ENCODE peak calls at places on chromosomes 16 and 17, in seven cellular contexts. One of them, this sample, is unnamed.
A peak's percentile ranks its signal among the peaks of the same experiment; 100 is the strongest.

GRCh38 chr16:3157229-3158013 is 22.6 kb downstream of the ZNF213 start:
- DNase-seq in bronchial epithelial cell: peak; percentile 92
- DNase-seq in IMR-90: peak; percentile 98
- DNase-seq in fibroblast of the conjunctiva: peak; percentile 91
- DNase-seq in HCT116: peak; percentile 90
- DNase-seq in body of pancreas: peak; percentile 77
- DNase-seq in cardiac septum: no peak
- DNase-seq in this sample: peak; percentile 84

GRCh38 chr17:58324409-58325288 is 3.9 kb downstream of the TSPOAP1 start:
- DNase-seq in bronchial epithelial cell: no peak
- DNase-seq in IMR-90: peak; percentile 18
- DNase-seq in fibroblast of the conjunctiva: no peak
- DNase-seq in HCT116: no peak
- DNase-seq in body of pancreas: peak; percentile 73
- DNase-seq in cardiac septum: no peak
- DNase-seq in this sample: no peak

GRCh38 chr16:47037396-47037745 is 63.9 kb upstream of the DNAJA2 start:
- DNase-seq in bronchial epithelial cell: no peak
- DNase-seq in IMR-90: no peak
- DNase-seq in fibroblast of the conjunctiva: no peak
- DNase-seq in HCT116: no peak
- DNase-seq in body of pancreas: peak; percentile 24
- DNase-seq in cardiac septum: peak; percentile 77
- DNase-seq in this sample: no peak

GRCh38 chr17:77607606-77608005 is 350.9 kb upstream of the TNRC6C start:
- DNase-seq in bronchial epithelial cell: no peak
- DNase-seq in IMR-90: no peak
- DNase-seq in fibroblast of the conjunctiva: no peak
- DNase-seq in HCT116: no peak
- DNase-seq in body of pancreas: no peak
- DNase-seq in cardiac septum: no peak
- DNase-seq in this sample: no peak

GRCh38 chr16:89624775-89625761 is 11.6 kb downstream of the DPEP1 start:
- DNase-seq in bronchial epithelial cell: no peak
- DNase-seq in IMR-90: no peak
- DNase-seq in fibroblast of the conjunctiva: no peak
- DNase-seq in HCT116: no peak
- DNase-seq in body of pancreas: no peak
- DNase-seq in cardiac septum: no peak
- DNase-seq in this sample: no peak

GRCh38 chr17:73305845-73306836 is 5.7 kb downstream of the CDC42EP4 start:
- DNase-seq in bronchial epithelial cell: no peak
- DNase-seq in IMR-90: no peak
- DNase-seq in fibroblast of the conjunctiva: no peak
- DNase-seq in HCT116: no peak
- DNase-seq in body of pancreas: no peak
- DNase-seq in cardiac septum: no peak
- DNase-seq in this sample: no peak

GRCh38 chr17:41914358-41914766 is 4.4 kb downstream of the ACLY start:
- DNase-seq in bronchial epithelial cell: no peak
- DNase-seq in IMR-90: peak; percentile 24
- DNase-seq in fibroblast of the conjunctiva: no peak
- DNase-seq in HCT116: no peak
- DNase-seq in body of pancreas: no peak
- DNase-seq in cardiac septum: no peak
- DNase-seq in this sample: no peak

GRCh38 chr17:49616546-49617205 is 41.0 kb downstream of the NXPH3 start:
- DNase-seq in bronchial epithelial cell: no peak
- DNase-seq in IMR-90: no peak
- DNase-seq in fibroblast of the conjunctiva: peak; percentile 79
- DNase-seq in HCT116: no peak
- DNase-seq in body of pancreas: peak; percentile 55
- DNase-seq in cardiac septum: peak; percentile 80
- DNase-seq in this sample: peak; percentile 81

GRCh38 chr16:80576343-80576912 is 35.6 kb downstream of the DYNLRB2 start:
- DNase-seq in bronchial epithelial cell: no peak
- DNase-seq in IMR-90: no peak
- DNase-seq in fibroblast of the conjunctiva: no peak
- DNase-seq in HCT116: no peak
- DNase-seq in body of pancreas: no peak
- DNase-seq in cardiac septum: no peak
- DNase-seq in this sample: no peak

GRCh38 chr17:80050706-80051105 is 14.3 kb downstream of the CCDC40 start:
- DNase-seq in bronchial epithelial cell: no peak
- DNase-seq in IMR-90: no peak
- DNase-seq in fibroblast of the conjunctiva: no peak
- DNase-seq in HCT116: no peak
- DNase-seq in body of pancreas: no peak
- DNase-seq in cardiac septum: no peak
- DNase-seq in this sample: no peak

GRCh38 chr17:81959362-81960129 is 1.4 kb downstream of the NOTUM start:
- DNase-seq in bronchial epithelial cell: no peak
- DNase-seq in IMR-90: peak; percentile 24
- DNase-seq in fibroblast of the conjunctiva: no peak
- DNase-seq in HCT116: no peak
- DNase-seq in body of pancreas: peak; percentile 74
- DNase-seq in cardiac septum: peak; percentile 89
- DNase-seq in this sample: no peak

GRCh38 chr16:24858219-24859041 is 12.7 kb downstream of the SLC5A11 start:
- DNase-seq in bronchial epithelial cell: peak; percentile 28
- DNase-seq in IMR-90: peak; percentile 59
- DNase-seq in fibroblast of the conjunctiva: no peak
- DNase-seq in HCT116: no peak
- DNase-seq in body of pancreas: peak; percentile 45
- DNase-seq in cardiac septum: peak; percentile 66
- DNase-seq in this sample: no peak

GRCh38 chr17:46782250-46782953 is 36.1 kb downstream of the WNT3 start:
- DNase-seq in bronchial epithelial cell: peak; percentile 35
- DNase-seq in IMR-90: no peak
- DNase-seq in fibroblast of the conjunctiva: no peak
- DNase-seq in HCT116: no peak
- DNase-seq in body of pancreas: peak; percentile 74
- DNase-seq in cardiac septum: no peak
- DNase-seq in this sample: no peak

GRCh38 chr17:70552230-70552981 is 383.1 kb downstream of the KCNJ2 start:
- DNase-seq in bronchial epithelial cell: peak; percentile 49
- DNase-seq in IMR-90: peak; percentile 49
- DNase-seq in fibroblast of the conjunctiva: peak; percentile 28
- DNase-seq in HCT116: peak; percentile 29
- DNase-seq in body of pancreas: no peak
- DNase-seq in cardiac septum: no peak
- DNase-seq in this sample: peak; percentile 11

GRCh38 chr16:75695708-75696107 is 5.6 kb downstream of the DUXB start:
- DNase-seq in bronchial epithelial cell: no peak
- DNase-seq in IMR-90: no peak
- DNase-seq in fibroblast of the conjunctiva: no peak
- DNase-seq in HCT116: peak; percentile 19
- DNase-seq in body of pancreas: no peak
- DNase-seq in cardiac septum: no peak
- DNase-seq in this sample: no peak

GRCh38 chr17:65183736-65184135 is 46.6 kb downstream of the RGS9 start:
- DNase-seq in bronchial epithelial cell: no peak
- DNase-seq in IMR-90: peak; percentile 70
- DNase-seq in fibroblast of the conjunctiva: no peak
- DNase-seq in HCT116: no peak
- DNase-seq in body of pancreas: no peak
- DNase-seq in cardiac septum: no peak
- DNase-seq in this sample: no peak

GRCh38 chr17:7943291-7943690 is 11.3 kb downstream of the CNTROB start:
- DNase-seq in bronchial epithelial cell: no peak
- DNase-seq in IMR-90: no peak
- DNase-seq in fibroblast of the conjunctiva: no peak
- DNase-seq in HCT116: no peak
- DNase-seq in body of pancreas: no peak
- DNase-seq in cardiac septum: peak; percentile 24
- DNase-seq in this sample: no peak

GRCh38 chr16:17270111-17270510 is 200.6 kb downstream of the XYLT1 start:
- DNase-seq in bronchial epithelial cell: no peak
- DNase-seq in IMR-90: no peak
- DNase-seq in fibroblast of the conjunctiva: no peak
- DNase-seq in HCT116: no peak
- DNase-seq in body of pancreas: peak; percentile 71
- DNase-seq in cardiac septum: no peak
- DNase-seq in this sample: no peak

GRCh38 chr17:31731119-31731518 is 127.9 kb downstream of the COPRS start:
- DNase-seq in bronchial epithelial cell: no peak
- DNase-seq in IMR-90: no peak
- DNase-seq in fibroblast of the conjunctiva: no peak
- DNase-seq in HCT116: no peak
- DNase-seq in body of pancreas: no peak
- DNase-seq in cardiac septum: no peak
- DNase-seq in this sample: no peak

GRCh38 chr17:17071531-17072360 is 29.5 kb downstream of the MPRIP start:
- DNase-seq in bronchial epithelial cell: no peak
- DNase-seq in IMR-90: no peak
- DNase-seq in fibroblast of the conjunctiva: no peak
- DNase-seq in HCT116: no peak
- DNase-seq in body of pancreas: no peak
- DNase-seq in cardiac septum: peak; percentile 46
- DNase-seq in this sample: no peak

GRCh38 chr16:69111831-69112230 is 6.4 kb downstream of the HAS3 start:
- DNase-seq in bronchial epithelial cell: no peak
- DNase-seq in IMR-90: no peak
- DNase-seq in fibroblast of the conjunctiva: no peak
- DNase-seq in HCT116: no peak
- DNase-seq in body of pancreas: no peak
- DNase-seq in cardiac septum: peak; percentile 9
- DNase-seq in this sample: no peak

GRCh38 chr16:28924399-28924761 is 658 bp downstream of the RABEP2 start:
- DNase-seq in bronchial epithelial cell: no peak
- DNase-seq in IMR-90: no peak
- DNase-seq in fibroblast of the conjunctiva: no peak
- DNase-seq in HCT116: no peak
- DNase-seq in body of pancreas: no peak
- DNase-seq in cardiac septum: no peak
- DNase-seq in this sample: no peak

GRCh38 chr17:1762906-1763829 is 1.3 kb downstream of the SERPINF1 start:
- DNase-seq in bronchial epithelial cell: no peak
- DNase-seq in IMR-90: peak; percentile 74
- DNase-seq in fibroblast of the conjunctiva: peak; percentile 87
- DNase-seq in HCT116: no peak
- DNase-seq in body of pancreas: no peak
- DNase-seq in cardiac septum: no peak
- DNase-seq in this sample: no peak

GRCh38 chr16:2250652-2251280 is 621 bp downstream of the ECI1 start:
- DNase-seq in bronchial epithelial cell: peak; percentile 29
- DNase-seq in IMR-90: no peak
- DNase-seq in fibroblast of the conjunctiva: peak; percentile 16
- DNase-seq in HCT116: no peak
- DNase-seq in body of pancreas: peak; percentile 56
- DNase-seq in cardiac septum: no peak
- DNase-seq in this sample: no peak

GRCh38 chr17:70775667-70776066 is 606.3 kb downstream of the KCNJ2 start:
- DNase-seq in bronchial epithelial cell: no peak
- DNase-seq in IMR-90: no peak
- DNase-seq in fibroblast of the conjunctiva: no peak
- DNase-seq in HCT116: no peak
- DNase-seq in body of pancreas: no peak
- DNase-seq in cardiac septum: no peak
- DNase-seq in this sample: no peak

GRCh38 chr17:10613775-10614513 is 43.2 kb downstream of the MYH3 start:
- DNase-seq in bronchial epithelial cell: no peak
- DNase-seq in IMR-90: peak; percentile 13
- DNase-seq in fibroblast of the conjunctiva: no peak
- DNase-seq in HCT116: no peak
- DNase-seq in body of pancreas: no peak
- DNase-seq in cardiac septum: no peak
- DNase-seq in this sample: peak; percentile 8

GRCh38 chr16:4763791-4764190 is 3.2 kb downstream of the ZNF500 start:
- DNase-seq in bronchial epithelial cell: no peak
- DNase-seq in IMR-90: no peak
- DNase-seq in fibroblast of the conjunctiva: no peak
- DNase-seq in HCT116: no peak
- DNase-seq in body of pancreas: no peak
- DNase-seq in cardiac septum: no peak
- DNase-seq in this sample: no peak

GRCh38 chr16:57062329-57062728 is 30.1 kb upstream of the CPNE2 start:
- DNase-seq in bronchial epithelial cell: no peak
- DNase-seq in IMR-90: no peak
- DNase-seq in fibroblast of the conjunctiva: no peak
- DNase-seq in HCT116: no peak
- DNase-seq in body of pancreas: no peak
- DNase-seq in cardiac septum: no peak
- DNase-seq in this sample: no peak

This sample was measured in AG09309.